ENCODE peak calls at places on chromosome 10, in seven cellular contexts. I is iPS DF 6.9, C is left colon, R is iPS-NIHi11, X is neural crest cell, S is T-helper 2 cell, H is GM23248. E is an unnamed sample.

GRCh38 chr10:118843647-118844265 is 89.0 kb upstream of the CACUL1 start:
- DNase-seq in S (no peak), I (no peak), H (no peak), C (no peak), X (no peak), R (no peak), E (no peak)

GRCh38 chr10:91582063-91582673 is 50.7 kb downstream of the PPP1R3C start:
- DNase-seq in H (no peak), R (no peak), S (no peak), C (no peak), X (no peak), I (no peak), E (no peak)

GRCh38 chr10:19017491-19017890 is 31.1 kb upstream of the MALRD1 start:
- DNase-seq in I (no peak), S (no peak), X (no peak), R (no peak), H (no peak), C (no peak), E (no peak)

GRCh38 chr10:30751678-30752331 is 122.3 kb upstream of the LYZL2 start:
- DNase-seq in X (peak), H (peak), S (peak), C (peak), R (peak), I (peak), E (peak)

GRCh38 chr10:63588436-63589180 is 67.4 kb downstream of the REEP3 start:
- DNase-seq in R (no peak), S (no peak), X (no peak), I (no peak), C (peak), H (peak), E (no peak)

GRCh38 chr10:60444494-60445064 is 54.9 kb upstream of the ANK3 start:
- DNase-seq in H (peak), I (no peak), C (no peak), S (no peak), R (no peak), X (no peak), E (no peak)

GRCh38 chr10:108187396-108188012 is 1023.0 kb upstream of the SORCS1 start:
- DNase-seq in H (peak), C (no peak), S (no peak), I (no peak), R (no peak), X (no peak), E (no peak)

GRCh38 chr10:119263966-119264621 is 56.7 kb downstream of the GRK5 start:
- DNase-seq in I (no peak), H (peak), X (no peak), R (no peak), S (no peak), C (no peak), E (no peak)

GRCh38 chr10:18737841-18738240 is 78.6 kb downstream of the ARL5B start:
- DNase-seq in I (no peak), H (peak), C (no peak), S (no peak), X (no peak), R (no peak), E (no peak)

GRCh38 chr10:26952094-26952493 is 91.3 kb upstream of the ABI1 start:
- DNase-seq in R (no peak), S (no peak), I (no peak), X (no peak), C (no peak), H (no peak), E (no peak)

GRCh38 chr10:34372509-34372908 is 442.6 kb downstream of the PARD3 start:
- DNase-seq in C (no peak), R (no peak), S (no peak), I (no peak), H (no peak), X (no peak), E (no peak)

GRCh38 chr10:104254493-104255243 is at the start of gene GSTO1:
- DNase-seq in H (peak), X (peak), R (peak), S (peak), C (peak), I (no peak), E (peak)

GRCh38 chr10:126946746-126947145 is 41.5 kb downstream of the DOCK1 start:
- DNase-seq in S (no peak), X (no peak), R (no peak), I (no peak), H (no peak), C (no peak), E (no peak)

GRCh38 chr10:27861781-27862180 is 116.2 kb upstream of the MKX start:
- DNase-seq in R (no peak), S (no peak), H (peak), I (no peak), X (no peak), C (no peak), E (no peak)

GRCh38 chr10:24483701-24484100 is 240.0 kb downstream of the ARHGAP21 start:
- DNase-seq in H (peak), I (no peak), C (peak), R (peak), X (no peak), S (no peak), E (no peak)

GRCh38 chr10:62308101-62308500 is 39.5 kb upstream of the RTKN2 start:
- DNase-seq in I (no peak), R (no peak), C (no peak), H (no peak), X (no peak), S (no peak), E (no peak)

GRCh38 chr10:80552151-80552646 is 14.5 kb downstream of the SH2D4B start:
- DNase-seq in I (no peak), H (no peak), X (no peak), S (no peak), R (peak), C (peak), E (peak)

E was measured in nephron progenitor cell.